ENCODE peak calls at places on chromosomes 3 and 15, in five cellular contexts. E is activated T-cell treated with anti-CD3 and anti-CD28 coated beads, Interleukin-2, amount 50 U/mL, for 72 hours; B is stimulated activated CD8-positive, alpha-beta memory T cell treated with anti-CD3 and anti-CD28 coated beads, Interleukin-12 subunit alpha, Interleukin-12 subunit beta, amount 100 ng/mL, for 4 hours; K is NCI-H2107; C is COR-L47. I is an unnamed sample.

GRCh38 chr15:92226020-92226612 is 167.6 kb upstream of the ST8SIA2 start:
- DNase-seq in E (no peak), B (no peak), K (no peak), C (peak; percentile 27), I (no peak)

GRCh38 chr15:50854594-50855490 is 53.6 kb upstream of the AP4E1 start:
- DNase-seq in E (no peak), B (no peak), K (no peak), C (no peak), I (no peak)

GRCh38 chr15:92244703-92245102 is 149.0 kb upstream of the ST8SIA2 start:
- DNase-seq in E (no peak), B (no peak), K (no peak), C (no peak), I (no peak)

GRCh38 chr15:31080618-31081017 is 20.9 kb downstream of the TRPM1 start:
- DNase-seq in E (peak; percentile 10), B (no peak), K (no peak), C (no peak), I (no peak)

GRCh38 chr3:76370749-76371148 is 585.4 kb upstream of the ZNF717 start:
- DNase-seq in E (no peak), B (no peak), K (no peak), C (no peak), I (peak; percentile 20)

GRCh38 chr3:188123170-188123920 is 30.6 kb upstream of the LPP start:
- DNase-seq in E (no peak), B (no peak), K (no peak), C (no peak), I (no peak)

GRCh38 chr3:49133226-49133951 is 539 bp upstream of the LAMB2 start:
- DNase-seq in E (no peak), B (no peak), K (peak; percentile 20), C (peak; percentile 37), I (peak; percentile 85)

GRCh38 chr15:45546789-45547188 is 24.2 kb upstream of the SLC30A4 start:
- DNase-seq in E (no peak), B (no peak), K (no peak), C (no peak), I (no peak)

GRCh38 chr3:48558446-48559134 is 2.0 kb upstream of the PFKFB4 start:
- DNase-seq in E (no peak), B (no peak), K (no peak), C (no peak), I (no peak)